ENCODE peak calls at places on chromosomes 16 and 17, in ten cellular contexts. F is mesothelial cell of epicardium; J is activated T-cell treated with anti-CD3 and anti-CD28 coated beads, Interleukin-2, amount 50 U/mL, for 72 hours; M is spleen; U is GF-D8; N is EL; S is KBM-7; C is left ventricle myocardium superior; T is AG09309; L is posterior cingulate gyrus. X is an unnamed sample.

GRCh38 chr16:85570213-85570734 is 42.8 kb upstream of the GSE1 start:
- DNase-seq in M (no peak), J (peak), L (no peak), S (no peak), T (no peak), F (no peak), N (no peak), U (peak), C (no peak), X (no peak)

GRCh38 chr16:20898938-20899502 is 1.1 kb downstream of the DCUN1D3 start:
- DNase-seq in S (no peak), M (no peak), F (no peak), N (peak), C (no peak), T (no peak), L (no peak), U (no peak), J (no peak), X (no peak)

GRCh38 chr17:3882276-3882675 is 10.6 kb downstream of the CAMKK1 start:
- DNase-seq in L (no peak), U (no peak), T (no peak), F (no peak), J (no peak), C (no peak), N (no peak), S (no peak), M (no peak), X (no peak)

GRCh38 chr16:77570574-77570973 is 135.7 kb upstream of the ADAMTS18 start:
- DNase-seq in M (no peak), T (no peak), S (no peak), L (no peak), J (no peak), C (no peak), F (no peak), U (no peak), N (no peak), X (no peak)

GRCh38 chr16:5466551-5466950 is 369.0 kb upstream of the EEF2KMT start:
- DNase-seq in C (no peak), F (no peak), M (no peak), U (no peak), J (no peak), S (no peak), N (no peak), T (no peak), L (no peak), X (no peak)

GRCh38 chr17:10772425-10773380 is 31.2 kb downstream of the TMEM238L start:
- DNase-seq in U (no peak), S (peak), J (peak), F (no peak), T (no peak), C (no peak), L (no peak), N (peak), M (no peak), X (peak)

GRCh38 chr17:35786941-35787432 is 8.5 kb downstream of the MMP28 start:
- DNase-seq in C (no peak), S (no peak), N (peak), L (no peak), F (no peak), M (no peak), J (no peak), T (no peak), U (no peak), X (no peak)

GRCh38 chr17:8872036-8872704 is 4.7 kb upstream of the PIK3R6 start:
- DNase-seq in T (no peak), S (peak), J (no peak), U (no peak), M (no peak), L (no peak), N (no peak), C (no peak), F (no peak), X (no peak)

GRCh38 chr17:41695954-41696720 is 7.5 kb downstream of the EIF1 start:
- DNase-seq in C (no peak), F (peak), U (peak), M (peak), T (no peak), J (peak), N (peak), S (peak), L (peak), X (peak)

GRCh38 chr16:84838383-84838948 is 18.7 kb downstream of the CRISPLD2 start:
- DNase-seq in U (no peak), M (no peak), F (no peak), S (no peak), C (no peak), N (peak), T (no peak), J (no peak), L (peak), X (no peak)

GRCh38 chr17:66191607-66192377 is at the start of gene CEP112:
- DNase-seq in T (no peak), J (peak), C (peak), U (no peak), M (peak), L (peak), N (peak), S (peak), F (peak), X (peak)

GRCh38 chr16:80116711-80117110 is 424.1 kb upstream of the DYNLRB2 start:
- DNase-seq in T (no peak), J (no peak), L (no peak), S (no peak), C (no peak), M (no peak), U (no peak), N (no peak), F (no peak), X (no peak)

GRCh38 chr17:8176197-8176940 is at the start of gene TMEM107:
- DNase-seq in U (peak), M (peak), L (peak), N (peak), T (no peak), S (peak), J (peak), C (peak), F (peak), X (peak)

GRCh38 chr16:19090916-19091315 is 22.8 kb upstream of the ITPRIPL2 start:
- DNase-seq in S (no peak), U (no peak), C (no peak), M (no peak), F (no peak), J (no peak), L (no peak), N (no peak), T (no peak), X (peak)

GRCh38 chr17:33285413-33285812 is 7.7 kb downstream of the ASIC2 start:
- DNase-seq in F (no peak), U (no peak), N (no peak), M (no peak), S (no peak), L (no peak), J (no peak), T (no peak), C (no peak), X (no peak)

GRCh38 chr16:69554495-69554894 is 11.3 kb upstream of the NFAT5 start:
- DNase-seq in N (no peak), T (no peak), F (no peak), L (no peak), J (no peak), M (no peak), S (peak), U (no peak), C (no peak), X (peak)

GRCh38 chr16:30922960-30923535 is 324 bp upstream of the FBXL19 start:
- DNase-seq in C (peak), T (peak), S (peak), L (peak), M (peak), N (peak), U (peak), F (peak), J (peak), X (peak)

GRCh38 chr17:5812590-5812989 is 228.3 kb upstream of the NLRP1 start:
- DNase-seq in U (no peak), C (no peak), T (no peak), S (no peak), M (no peak), J (no peak), N (no peak), F (no peak), L (no peak), X (no peak)

GRCh38 chr16:59198487-59198886 is 464.4 kb upstream of the GOT2 start:
- DNase-seq in F (no peak), T (no peak), S (no peak), C (no peak), N (no peak), L (no peak), U (no peak), M (no peak), J (no peak), X (no peak)

GRCh38 chr17:33832295-33832694 is 422.8 kb upstream of the CCL2 start:
- DNase-seq in F (no peak), T (no peak), N (no peak), M (no peak), S (no peak), J (no peak), L (no peak), C (no peak), U (no peak), X (no peak)

GRCh38 chr17:44314869-44315661 is 6.7 kb downstream of the RUNDC3A start:
- DNase-seq in J (peak), T (no peak), U (no peak), L (peak), F (no peak), S (no peak), M (no peak), C (no peak), N (peak), X (peak)

GRCh38 chr16:27761816-27762215 is 211.9 kb downstream of the KATNIP start:
- DNase-seq in J (no peak), S (no peak), N (no peak), L (peak), T (no peak), F (no peak), M (no peak), C (no peak), U (no peak), X (no peak)

GRCh38 chr17:2438823-2439222 is 38.0 kb upstream of the MNT start:
- DNase-seq in N (peak), U (no peak), S (no peak), J (no peak), F (no peak), T (no peak), C (no peak), M (no peak), L (no peak), X (no peak)

GRCh38 chr17:77558846-77559626 is 399.5 kb upstream of the TNRC6C start:
- DNase-seq in T (no peak), M (no peak), N (no peak), J (peak), F (no peak), L (peak), S (no peak), U (no peak), C (no peak), X (no peak)

GRCh38 chr17:43521389-43521788 is 24.8 kb downstream of the ETV4 start:
- DNase-seq in T (no peak), S (no peak), N (no peak), J (no peak), M (no peak), U (no peak), L (no peak), F (no peak), C (no peak), X (no peak)

GRCh38 chr17:21090889-21091618 is 35.7 kb upstream of the DHRS7B start:
- DNase-seq in J (no peak), T (no peak), S (no peak), L (no peak), F (no peak), N (no peak), U (no peak), M (no peak), C (no peak), X (peak)

GRCh38 chr16:30527635-30528178 is 1.3 kb upstream of the ZNF768 start:
- DNase-seq in L (peak), C (no peak), U (peak), T (no peak), S (peak), J (no peak), N (no peak), M (peak), F (no peak), X (peak)

X was measured in Karpas-422.